ENCODE peak calls at places on chromosomes 2 and 18, in six cellular contexts. One of them, this sample, is unnamed.

GRCh38 chr2:218895758-218896500 is 15.3 kb downstream of the WNT10A start:
- DNase-seq in fibroblast of lung: no peak
- DNase-seq in body of pancreas: no peak
- DNase-seq in tibial nerve: no peak
- DNase-seq in psoas muscle: no peak
- DNase-seq in Peyer's patch: no peak
- DNase-seq in this sample: no peak

GRCh38 chr2:102138331-102138730 is 4.2 kb upstream of the IL1R1 start:
- DNase-seq in fibroblast of lung: no peak
- DNase-seq in body of pancreas: no peak
- DNase-seq in tibial nerve: no peak
- DNase-seq in psoas muscle: no peak
- DNase-seq in Peyer's patch: no peak
- DNase-seq in this sample: no peak

GRCh38 chr18:9133225-9133624 is 3.4 kb upstream of the ANKRD12 start:
- DNase-seq in fibroblast of lung: no peak
- DNase-seq in body of pancreas: no peak
- DNase-seq in tibial nerve: no peak
- DNase-seq in psoas muscle: no peak
- DNase-seq in Peyer's patch: no peak
- DNase-seq in this sample: no peak

GRCh38 chr2:124283090-124283489 is 258.0 kb downstream of the CNTNAP5 start:
- DNase-seq in fibroblast of lung: peak; percentile 6
- DNase-seq in body of pancreas: peak; percentile 12
- DNase-seq in tibial nerve: no peak
- DNase-seq in psoas muscle: no peak
- DNase-seq in Peyer's patch: no peak
- DNase-seq in this sample: no peak

GRCh38 chr18:2083691-2084090 is 487.6 kb downstream of the METTL4 start:
- DNase-seq in fibroblast of lung: no peak
- DNase-seq in body of pancreas: no peak
- DNase-seq in tibial nerve: no peak
- DNase-seq in psoas muscle: no peak
- DNase-seq in Peyer's patch: no peak
- DNase-seq in this sample: no peak

GRCh38 chr2:70753978-70754377 is 14.0 kb downstream of the ADD2 start:
- DNase-seq in fibroblast of lung: no peak
- DNase-seq in body of pancreas: no peak
- DNase-seq in tibial nerve: no peak
- DNase-seq in psoas muscle: no peak
- DNase-seq in Peyer's patch: no peak
- DNase-seq in this sample: no peak

GRCh38 chr2:221176666-221177065 is 395.4 kb downstream of the EPHA4 start:
- DNase-seq in fibroblast of lung: no peak
- DNase-seq in body of pancreas: no peak
- DNase-seq in tibial nerve: no peak
- DNase-seq in psoas muscle: no peak
- DNase-seq in Peyer's patch: no peak
- DNase-seq in this sample: no peak

GRCh38 chr2:113894156-113894743 is 4.4 kb downstream of the ACTR3 start:
- DNase-seq in fibroblast of lung: peak; percentile 96
- DNase-seq in body of pancreas: no peak
- DNase-seq in tibial nerve: no peak
- DNase-seq in psoas muscle: no peak
- DNase-seq in Peyer's patch: no peak
- DNase-seq in this sample: no peak

GRCh38 chr2:192729369-192729768 is 534.6 kb upstream of the TMEFF2 start:
- DNase-seq in fibroblast of lung: no peak
- DNase-seq in body of pancreas: no peak
- DNase-seq in tibial nerve: no peak
- DNase-seq in psoas muscle: no peak
- DNase-seq in Peyer's patch: no peak
- DNase-seq in this sample: no peak

GRCh38 chr2:85999131-85999831 is 106.4 kb downstream of the POLR1A start:
- DNase-seq in fibroblast of lung: no peak
- DNase-seq in body of pancreas: no peak
- DNase-seq in tibial nerve: no peak
- DNase-seq in psoas muscle: no peak
- DNase-seq in Peyer's patch: no peak
- DNase-seq in this sample: no peak

GRCh38 chr2:51013060-51013746 is 18.7 kb downstream of the NRXN1 start:
- DNase-seq in fibroblast of lung: peak; percentile 2
- DNase-seq in body of pancreas: peak; percentile 61
- DNase-seq in tibial nerve: no peak
- DNase-seq in psoas muscle: peak; percentile 12
- DNase-seq in Peyer's patch: no peak
- DNase-seq in this sample: peak; percentile 81

GRCh38 chr2:54724560-54725342 is 1.3 kb downstream of the EML6 start:
- DNase-seq in fibroblast of lung: no peak
- DNase-seq in body of pancreas: peak; percentile 34
- DNase-seq in tibial nerve: no peak
- DNase-seq in psoas muscle: peak; percentile 32
- DNase-seq in Peyer's patch: peak; percentile 59
- DNase-seq in this sample: peak; percentile 48

GRCh38 chr2:121287146-121287798 is 2.3 kb upstream of the TFCP2L1 start:
- DNase-seq in fibroblast of lung: no peak
- DNase-seq in body of pancreas: no peak
- DNase-seq in tibial nerve: no peak
- DNase-seq in psoas muscle: no peak
- DNase-seq in Peyer's patch: no peak
- DNase-seq in this sample: no peak

GRCh38 chr2:1153959-1154358 is 203.3 kb downstream of the SNTG2 start:
- DNase-seq in fibroblast of lung: no peak
- DNase-seq in body of pancreas: no peak
- DNase-seq in tibial nerve: peak; percentile 35
- DNase-seq in psoas muscle: peak; percentile 55
- DNase-seq in Peyer's patch: no peak
- DNase-seq in this sample: no peak

GRCh38 chr2:175815537-175815936 is 186.5 kb downstream of the LNPK start:
- DNase-seq in fibroblast of lung: peak; percentile 23
- DNase-seq in body of pancreas: no peak
- DNase-seq in tibial nerve: no peak
- DNase-seq in psoas muscle: no peak
- DNase-seq in Peyer's patch: no peak
- DNase-seq in this sample: no peak

GRCh38 chr2:7209776-7210555 is 292.8 kb downstream of the RNF144A start:
- DNase-seq in fibroblast of lung: peak; percentile 13
- DNase-seq in body of pancreas: no peak
- DNase-seq in tibial nerve: no peak
- DNase-seq in psoas muscle: no peak
- DNase-seq in Peyer's patch: no peak
- DNase-seq in this sample: no peak

GRCh38 chr2:203532957-203533695 is 2.0 kb downstream of the RAPH1 start:
- DNase-seq in fibroblast of lung: peak; percentile 47
- DNase-seq in body of pancreas: no peak
- DNase-seq in tibial nerve: no peak
- DNase-seq in psoas muscle: no peak
- DNase-seq in Peyer's patch: no peak
- DNase-seq in this sample: no peak

GRCh38 chr2:152166633-152167032 is 8.9 kb downstream of the STAM2 start:
- DNase-seq in fibroblast of lung: peak; percentile 63
- DNase-seq in body of pancreas: no peak
- DNase-seq in tibial nerve: no peak
- DNase-seq in psoas muscle: no peak
- DNase-seq in Peyer's patch: no peak
- DNase-seq in this sample: no peak

GRCh38 chr2:58398406-58398805 is 157.3 kb upstream of the FANCL start:
- DNase-seq in fibroblast of lung: no peak
- DNase-seq in body of pancreas: no peak
- DNase-seq in tibial nerve: no peak
- DNase-seq in psoas muscle: no peak
- DNase-seq in Peyer's patch: no peak
- DNase-seq in this sample: no peak

GRCh38 chr2:119537792-119538191 is 6.5 kb upstream of the CFAP221 start:
- DNase-seq in fibroblast of lung: no peak
- DNase-seq in body of pancreas: no peak
- DNase-seq in tibial nerve: no peak
- DNase-seq in psoas muscle: no peak
- DNase-seq in Peyer's patch: no peak
- DNase-seq in this sample: no peak

GRCh38 chr2:208315081-208315788 is 49.2 kb downstream of the PIKFYVE start:
- DNase-seq in fibroblast of lung: peak; percentile 44
- DNase-seq in body of pancreas: no peak
- DNase-seq in tibial nerve: no peak
- DNase-seq in psoas muscle: peak; percentile 31
- DNase-seq in Peyer's patch: no peak
- DNase-seq in this sample: no peak

GRCh38 chr2:200235533-200235932 is 71.0 kb upstream of the SPATS2L start:
- DNase-seq in fibroblast of lung: no peak
- DNase-seq in body of pancreas: no peak
- DNase-seq in tibial nerve: no peak
- DNase-seq in psoas muscle: no peak
- DNase-seq in Peyer's patch: no peak
- DNase-seq in this sample: no peak

GRCh38 chr2:64330691-64331429 is 123.1 kb upstream of the LGALSL start:
- DNase-seq in fibroblast of lung: peak; percentile 94
- DNase-seq in body of pancreas: peak; percentile 79
- DNase-seq in tibial nerve: peak; percentile 74
- DNase-seq in psoas muscle: peak; percentile 71
- DNase-seq in Peyer's patch: peak; percentile 76
- DNase-seq in this sample: peak; percentile 68
- H3K4me3 ChIP-seq in fibroblast of lung: no peak overlapping the region
- H3K4me3 ChIP-seq in body of pancreas: no peak overlapping the region
- H3K4me3 ChIP-seq in tibial nerve: peak overlapping the region; percentile 34
- H3K4me3 ChIP-seq in psoas muscle: peak overlapping the region; percentile 38
- H3K4me3 ChIP-seq in Peyer's patch: no peak overlapping the region
- H3K4me3 ChIP-seq in this sample: no peak overlapping the region

GRCh38 chr2:236862526-236862925 is 223.2 kb upstream of the COPS8 start:
- DNase-seq in fibroblast of lung: no peak
- DNase-seq in body of pancreas: no peak
- DNase-seq in tibial nerve: no peak
- DNase-seq in psoas muscle: no peak
- DNase-seq in Peyer's patch: no peak
- DNase-seq in this sample: no peak
- H3K27ac ChIP-seq in fibroblast of lung: no peak overlapping the region
- H3K27ac ChIP-seq in body of pancreas: no peak overlapping the region
- H3K27ac ChIP-seq in tibial nerve: no peak overlapping the region
- H3K27ac ChIP-seq in psoas muscle: no peak overlapping the region
- H3K27ac ChIP-seq in Peyer's patch: no peak overlapping the region
- H3K27ac ChIP-seq in this sample: no peak overlapping the region

DNA sequence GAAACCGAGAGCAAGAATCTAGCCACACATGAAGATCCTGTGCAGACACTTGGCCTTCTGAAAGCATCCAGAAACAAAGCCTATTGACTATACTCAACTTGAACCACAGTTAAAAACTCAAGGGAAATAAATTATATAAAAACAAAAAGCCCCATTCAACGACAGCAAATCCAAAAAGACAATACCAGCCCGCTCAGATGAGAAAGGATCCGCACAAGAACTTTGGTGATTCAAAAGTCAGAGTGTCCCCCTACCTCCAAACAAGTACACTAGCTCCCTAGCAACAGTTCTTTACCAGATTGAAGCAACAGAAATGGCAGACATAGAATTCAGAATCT is 163.2 kb downstream of the WDPCP start:
- DNase-seq in fibroblast of lung: no peak
- DNase-seq in body of pancreas: no peak
- DNase-seq in tibial nerve: no peak
- DNase-seq in psoas muscle: no peak
- DNase-seq in Peyer's patch: no peak
- DNase-seq in this sample: no peak
- TF ChIP-seq CTCF in fibroblast of lung: no peak
- TF ChIP-seq CTCF in body of pancreas: no peak
- TF ChIP-seq CTCF in tibial nerve: no peak
- TF ChIP-seq CTCF in psoas muscle: no peak
- TF ChIP-seq CTCF in Peyer's patch: no peak
- TF ChIP-seq CTCF in this sample: no peak

DNA sequence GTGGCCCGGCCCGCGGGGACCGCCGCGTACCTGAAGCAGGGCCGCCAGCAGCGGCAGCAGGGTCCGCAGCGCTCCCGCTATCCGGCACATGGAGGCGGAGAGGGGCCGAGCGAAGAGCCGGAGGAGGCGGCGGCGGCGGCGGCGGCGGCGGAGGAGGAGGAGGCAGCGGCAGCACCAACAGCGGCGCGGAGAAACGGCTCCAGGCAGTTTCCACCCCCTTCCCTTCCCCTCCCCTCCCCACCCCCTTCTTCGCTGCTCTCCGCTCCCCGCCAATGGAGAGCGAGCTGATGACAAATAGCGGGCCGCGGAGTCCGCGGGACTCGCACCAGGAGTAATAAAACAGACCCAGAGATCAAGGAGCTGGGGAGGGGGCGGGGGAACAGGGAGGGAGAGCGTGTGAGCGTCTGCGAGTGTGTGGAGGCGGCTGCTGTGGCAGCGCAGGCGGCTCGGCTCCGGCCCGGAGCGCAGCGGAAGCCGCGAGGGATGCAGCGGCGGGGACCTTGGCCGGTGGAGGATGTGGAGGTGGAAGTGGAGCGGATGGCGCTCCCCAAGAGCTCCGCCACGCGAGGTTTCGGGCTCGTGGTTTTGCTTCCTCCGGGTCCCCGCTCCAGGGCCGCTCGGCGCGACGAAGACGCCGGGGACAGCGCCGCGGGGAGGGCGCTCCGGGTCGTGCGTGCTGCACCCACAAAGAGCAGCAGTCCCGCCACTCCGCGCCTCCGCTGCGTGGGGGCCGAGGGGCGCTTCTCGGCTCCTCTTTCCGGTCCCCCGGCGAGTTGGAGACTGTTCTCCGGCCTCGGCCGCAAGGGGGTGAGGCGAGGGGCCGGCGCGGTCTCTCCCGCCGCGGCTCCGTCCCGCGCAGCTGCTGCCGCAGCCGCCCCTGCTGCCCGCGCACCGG is at the start of gene CDH2:
- DNase-seq in fibroblast of lung: peak; percentile 71
- DNase-seq in body of pancreas: peak; percentile 13
- DNase-seq in tibial nerve: no peak
- DNase-seq in psoas muscle: peak; percentile 37
- DNase-seq in Peyer's patch: peak; percentile 42
- DNase-seq in this sample: peak; percentile 83
- H3K4me3 ChIP-seq in fibroblast of lung: peak within 1 kb of the TSS; percentile 62
- H3K4me3 ChIP-seq in body of pancreas: peak within 1 kb of the TSS; percentile 25
- H3K4me3 ChIP-seq in tibial nerve: peak within 1 kb of the TSS; percentile 76
- H3K4me3 ChIP-seq in psoas muscle: peak within 1 kb of the TSS; percentile 71
- H3K4me3 ChIP-seq in Peyer's patch: peak within 1 kb of the TSS; percentile 17
- H3K4me3 ChIP-seq in this sample: peak within 1 kb of the TSS; percentile 81

DNA sequence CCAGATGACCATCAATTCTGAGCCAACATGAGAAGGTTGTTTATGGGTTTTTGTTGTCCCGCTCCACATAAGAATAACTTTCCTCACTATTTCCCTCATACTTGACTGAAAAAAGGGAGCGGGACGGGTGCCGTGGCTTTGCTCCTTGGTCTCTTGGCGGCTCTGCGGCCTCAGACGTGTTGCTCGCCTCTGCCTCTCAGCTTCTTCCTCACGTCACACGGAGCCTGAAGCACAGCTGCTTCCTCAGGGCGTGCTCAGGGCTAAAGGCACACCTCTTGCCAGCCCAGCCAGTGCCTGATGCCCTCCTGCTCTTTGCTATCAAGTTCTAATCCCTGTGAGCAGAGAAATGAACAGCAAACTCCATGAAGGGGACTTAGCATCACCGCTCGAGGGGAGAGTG is 17.9 kb upstream of the ID2 start:
- DNase-seq in fibroblast of lung: no peak
- DNase-seq in body of pancreas: no peak
- DNase-seq in tibial nerve: no peak
- DNase-seq in psoas muscle: no peak
- DNase-seq in Peyer's patch: no peak
- DNase-seq in this sample: no peak
- H3K27ac ChIP-seq in fibroblast of lung: no peak overlapping the region
- H3K27ac ChIP-seq in body of pancreas: no peak overlapping the region
- H3K27ac ChIP-seq in tibial nerve: no peak overlapping the region
- H3K27ac ChIP-seq in psoas muscle: no peak overlapping the region
- H3K27ac ChIP-seq in Peyer's patch: no peak overlapping the region
- H3K27ac ChIP-seq in this sample: no peak overlapping the region

GRCh38 chr18:65567372-65567771 is 183.4 kb upstream of the CDH7 start:
- DNase-seq in fibroblast of lung: no peak
- DNase-seq in body of pancreas: no peak
- DNase-seq in tibial nerve: no peak
- DNase-seq in psoas muscle: no peak
- DNase-seq in Peyer's patch: no peak
- DNase-seq in this sample: no peak
- TF ChIP-seq CTCF in fibroblast of lung: no peak
- TF ChIP-seq CTCF in body of pancreas: no peak
- TF ChIP-seq CTCF in tibial nerve: peak; percentile 19
- TF ChIP-seq CTCF in psoas muscle: no peak
- TF ChIP-seq CTCF in Peyer's patch: no peak
- TF ChIP-seq CTCF in this sample: no peak